ENCODE peak calls at places on chromosomes 12 and 14, in four cellular contexts. S is stomach, N is aorta, E is lower lobe of right lung. Y is an unnamed sample.

GRCh38 chr14:97266653-97267052 is 469.5 kb downstream of the VRK1 start:
- DNase-seq in S (no peak), N (no peak), E (no peak), Y (no peak)

GRCh38 chr14:77044776-77045569 is 16.5 kb upstream of the IRF2BPL start:
- DNase-seq in S (no peak), N (peak; percentile 66), E (no peak), Y (no peak)

GRCh38 chr12:2456122-2456812 is 338.5 kb upstream of the FKBP4 start:
- DNase-seq in S (no peak), N (no peak), E (no peak), Y (no peak)

GRCh38 chr14:30553311-30553989 is 5.5 kb upstream of the G2E3 start:
- DNase-seq in S (no peak), N (no peak), E (no peak), Y (no peak)

GRCh38 chr12:30422844-30423243 is 272.8 kb downstream of the IPO8 start:
- DNase-seq in S (no peak), N (no peak), E (no peak), Y (no peak)

GRCh38 chr14:68739701-68740100 is 53.2 kb downstream of the ZFP36L1 start:
- DNase-seq in S (no peak), N (no peak), E (no peak), Y (no peak)

GRCh38 chr14:103679351-103679750 is 35.9 kb downstream of the XRCC3 start:
- DNase-seq in S (peak; percentile 40), N (peak; percentile 79), E (peak; percentile 75), Y (peak; percentile 38)

GRCh38 chr14:77053046-77053841 is 24.7 kb upstream of the IRF2BPL start:
- DNase-seq in S (peak; percentile 64), N (peak; percentile 92), E (peak; percentile 85), Y (peak; percentile 92)

GRCh38 chr12:3750616-3751015 is 2.3 kb downstream of the CRACR2A start:
- DNase-seq in S (no peak), N (no peak), E (no peak), Y (no peak)

GRCh38 chr12:3752741-3753486 is at the start of gene CRACR2A:
- DNase-seq in S (peak; percentile 68), N (peak; percentile 88), E (peak; percentile 81), Y (peak; percentile 87)

GRCh38 chr12:3753549-3754284 is 808 bp upstream of the CRACR2A start:
- DNase-seq in S (no peak), N (no peak), E (no peak), Y (peak; percentile 59)

GRCh38 chr12:3752096-3752709 is 706 bp downstream of the CRACR2A start:
- DNase-seq in S (peak; percentile 30), N (peak; percentile 78), E (peak; percentile 70), Y (peak; percentile 65)

DNA sequence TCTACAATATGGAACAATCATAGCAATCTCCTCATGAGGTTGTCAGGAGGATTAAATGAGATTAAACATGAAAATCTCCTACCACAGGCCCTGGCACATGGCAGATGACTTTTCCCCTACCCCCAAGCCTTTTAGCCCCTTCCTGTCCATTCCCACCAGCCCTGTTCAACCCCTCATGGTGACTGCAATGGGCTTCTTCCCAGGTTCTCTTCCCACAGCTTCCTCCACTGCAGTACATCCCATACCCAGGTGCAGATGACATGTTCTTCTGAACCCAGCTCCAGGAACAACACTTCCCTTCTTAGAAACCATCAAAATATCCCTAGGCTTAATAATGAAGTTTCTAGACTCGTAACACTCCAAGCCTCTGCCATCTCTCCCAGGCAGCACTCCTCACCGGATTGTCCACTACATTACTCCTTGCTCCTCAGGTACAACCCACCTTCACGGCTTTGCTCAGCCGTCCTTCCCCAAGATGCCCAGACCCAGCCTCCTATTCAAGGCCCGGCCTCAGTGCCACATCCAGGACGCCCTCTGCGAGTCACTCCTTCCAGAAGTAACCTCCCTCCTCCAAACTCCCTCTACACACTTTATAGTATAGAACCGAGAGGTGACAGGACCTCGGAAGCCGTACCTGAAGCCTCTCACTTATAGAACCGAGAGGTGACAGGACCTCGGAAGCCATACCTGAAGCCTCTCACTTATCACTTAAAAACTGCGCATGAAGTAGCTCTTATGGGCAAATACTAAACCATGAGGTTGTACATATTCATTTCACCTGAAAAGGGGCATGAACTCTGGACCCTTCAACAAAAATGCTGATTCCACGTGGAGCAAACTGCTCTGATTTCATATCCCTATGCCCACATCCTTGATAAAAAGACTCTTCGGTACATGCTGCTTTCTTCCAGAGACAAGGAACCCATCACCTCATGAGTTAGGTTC is 1.5 kb downstream of the CRACR2A start:
- DNase-seq in S (no peak), N (no peak), E (no peak), Y (no peak)
- H3K27ac ChIP-seq in S (no peak overlapping the region), N (no peak overlapping the region), E (peak overlapping the region; percentile 24), Y (no peak overlapping the region)

GRCh38 chr12:25320123-25321006 is 69.6 kb upstream of the KRAS start:
- DNase-seq in S (no peak), N (no peak), E (no peak), Y (no peak)

GRCh38 chr12:25322351-25322750 is 71.6 kb upstream of the KRAS start:
- DNase-seq in S (no peak), N (no peak), E (no peak), Y (no peak)

GRCh38 chr12:25323774-25324086 is 73.0 kb upstream of the KRAS start:
- DNase-seq in S (no peak), N (no peak), E (no peak), Y (no peak)

GRCh38 chr12:25322918-25323773 is 72.4 kb upstream of the KRAS start:
- DNase-seq in S (no peak), N (no peak), E (no peak), Y (peak; percentile 69)

DNA sequence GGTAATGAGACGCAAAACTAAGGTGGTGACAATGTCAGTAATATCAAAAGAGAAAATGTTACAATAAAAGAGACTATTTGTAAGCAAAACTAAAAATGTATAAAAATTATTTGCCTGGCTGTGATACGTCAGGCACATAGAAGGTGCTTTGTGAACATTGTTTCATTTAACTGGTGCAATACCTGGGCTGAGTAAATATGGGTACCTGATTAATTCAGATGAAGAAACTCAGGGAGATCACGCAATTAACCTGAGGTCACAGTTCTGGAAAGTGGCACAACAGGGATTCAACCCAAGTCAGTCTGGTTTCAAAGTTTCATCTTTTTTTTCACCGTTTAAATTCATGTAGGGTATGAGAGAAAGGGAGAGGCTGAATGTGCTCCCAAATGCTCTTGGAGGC is 71.0 kb upstream of the KRAS start:
- DNase-seq in S (no peak), N (no peak), E (no peak), Y (no peak)
- H3K27ac ChIP-seq in S (no peak overlapping the region), N (no peak overlapping the region), E (no peak overlapping the region), Y (no peak overlapping the region)

GRCh38 chr12:124230117-124230757 is 64.7 kb upstream of the RFLNA start:
- DNase-seq in S (no peak), N (no peak), E (no peak), Y (no peak)
- H3K27ac ChIP-seq in S (no peak overlapping the region), N (no peak overlapping the region), E (no peak overlapping the region), Y (no peak overlapping the region)

DNA sequence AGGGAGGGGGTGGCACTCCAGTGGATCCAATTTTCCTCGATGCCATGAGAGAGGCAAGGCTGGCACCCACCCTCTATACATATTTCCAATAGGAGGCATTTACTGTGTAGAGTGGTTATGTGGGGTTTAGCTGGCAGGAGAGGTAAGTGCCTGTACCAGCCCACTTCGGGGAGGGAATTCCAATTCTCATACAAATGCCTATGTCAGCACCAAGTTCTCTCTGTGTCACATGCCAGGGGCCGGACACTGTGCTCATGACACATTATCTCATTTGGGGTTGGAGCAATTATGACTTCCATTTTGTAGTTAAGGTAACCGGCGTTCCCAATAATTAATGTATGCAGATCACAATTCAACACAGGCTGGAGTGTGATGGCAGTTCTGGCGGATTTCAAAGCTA is 284.3 kb downstream of the KSR2 start:
- DNase-seq in S (no peak), N (no peak), E (no peak), Y (no peak)
- H3K27ac ChIP-seq in S (no peak overlapping the region), N (no peak overlapping the region), E (no peak overlapping the region), Y (no peak overlapping the region)

Y was measured in cardiac muscle cell.